ENCODE peak calls at places on chromosome 1, in seven cellular contexts. R, I, P, E, Q, C and U are unnamed samples.

GRCh38 chr1:8197493-8198282 is 120.2 kb upstream of the SLC45A1 start:
- DNase-seq in R (no peak), I (peak), P (no peak), E (peak), Q (peak), C (no peak), U (no peak)

GRCh38 chr1:157073944-157074685 is 25.5 kb downstream of the ETV3L start:
- DNase-seq in R (no peak), I (peak), P (no peak), E (peak), Q (peak), C (peak), U (no peak)

GRCh38 chr1:150922519-150922975 is 3.6 kb upstream of the SETDB1 start:
- DNase-seq in R (peak), I (peak), P (peak), E (peak), Q (peak), C (peak), U (peak)

GRCh38 chr1:115134850-115135484 is 45.7 kb upstream of the TSPAN2 start:
- DNase-seq in R (no peak), I (peak), P (no peak), E (no peak), Q (no peak), C (no peak), U (no peak)

GRCh38 chr1:1755426-1755825 is 22.8 kb downstream of the NADK start:
- DNase-seq in R (no peak), I (no peak), P (no peak), E (no peak), Q (no peak), C (no peak), U (no peak)

GRCh38 chr1:87147851-87148250 is 180.8 kb upstream of the LMO4 start:
- DNase-seq in R (no peak), I (no peak), P (no peak), E (no peak), Q (no peak), C (no peak), U (no peak)

GRCh38 chr1:94725566-94725965 is 94.6 kb upstream of the SLC44A3 start:
- DNase-seq in R (no peak), I (no peak), P (no peak), E (no peak), Q (no peak), C (no peak), U (no peak)

GRCh38 chr1:185375583-185375982 is 58.5 kb upstream of the IVNS1ABP start:
- DNase-seq in R (no peak), I (peak), P (no peak), E (peak), Q (no peak), C (no peak), U (no peak)

GRCh38 chr1:204124639-204125038 is 27.2 kb downstream of the ETNK2 start:
- DNase-seq in R (no peak), I (no peak), P (no peak), E (no peak), Q (no peak), C (no peak), U (no peak)

GRCh38 chr1:23736437-23737134 is 6.7 kb upstream of the ELOA start:
- DNase-seq in R (no peak), I (no peak), P (no peak), E (no peak), Q (peak), C (no peak), U (no peak)

GRCh38 chr1:17419626-17420328 is 19.7 kb downstream of the RCC2 start:
- DNase-seq in R (peak), I (peak), P (peak), E (peak), Q (peak), C (no peak), U (peak)

GRCh38 chr1:118339431-118340146 is 154.6 kb upstream of the SPAG17 start:
- DNase-seq in R (no peak), I (no peak), P (no peak), E (no peak), Q (no peak), C (no peak), U (no peak)

GRCh38 chr1:114080511-114081144 is 73.0 kb downstream of the SYT6 start:
- DNase-seq in R (no peak), I (no peak), P (no peak), E (no peak), Q (no peak), C (no peak), U (no peak)

GRCh38 chr1:181033799-181034391 is at the start of gene MR1:
- DNase-seq in R (no peak), I (no peak), P (peak), E (peak), Q (peak), C (peak), U (no peak)

GRCh38 chr1:41241748-41242644 is at the start of gene SCMH1:
- DNase-seq in R (peak), I (no peak), P (peak), E (peak), Q (peak), C (no peak), U (no peak)

GRCh38 chr1:16447641-16448040 is 7.1 kb downstream of the NECAP2 start:
- DNase-seq in R (no peak), I (no peak), P (no peak), E (no peak), Q (no peak), C (no peak), U (no peak)

GRCh38 chr1:121445677-121446076 is 260.9 kb downstream of the SRGAP2C start:
- DNase-seq in R (no peak), I (no peak), P (no peak), E (no peak), Q (no peak), C (no peak), U (no peak)

GRCh38 chr1:13642306-13643004 is 57.5 kb upstream of the PRDM2 start:
- DNase-seq in R (no peak), I (no peak), P (no peak), E (no peak), Q (no peak), C (no peak), U (no peak)

GRCh38 chr1:58451560-58452211 is 94.8 kb downstream of the OMA1 start:
- DNase-seq in R (no peak), I (no peak), P (no peak), E (no peak), Q (no peak), C (no peak), U (no peak)

GRCh38 chr1:106360252-106360651 is 696.2 kb upstream of the PRMT6 start:
- DNase-seq in R (no peak), I (no peak), P (no peak), E (no peak), Q (no peak), C (no peak), U (no peak)

GRCh38 chr1:15220825-15221431 is 26.1 kb upstream of the FHAD1 start:
- DNase-seq in R (no peak), I (no peak), P (no peak), E (no peak), Q (no peak), C (no peak), U (no peak)

GRCh38 chr1:230366504-230366915 is 59.6 kb downstream of the PGBD5 start:
- DNase-seq in R (no peak), I (no peak), P (no peak), E (no peak), Q (no peak), C (no peak), U (peak)

GRCh38 chr1:230362949-230363348 is 63.2 kb downstream of the PGBD5 start:
- DNase-seq in R (no peak), I (no peak), P (no peak), E (no peak), Q (no peak), C (no peak), U (no peak)

GRCh38 chr1:230368363-230368762 is 57.8 kb downstream of the PGBD5 start:
- DNase-seq in R (no peak), I (no peak), P (no peak), E (no peak), Q (no peak), C (no peak), U (no peak)

GRCh38 chr1:230368871-230369270 is 57.3 kb downstream of the PGBD5 start:
- DNase-seq in R (no peak), I (no peak), P (no peak), E (no peak), Q (no peak), C (no peak), U (no peak)

GRCh38 chr1:230365723-230366307 is 60.3 kb downstream of the PGBD5 start:
- DNase-seq in R (no peak), I (no peak), P (no peak), E (no peak), Q (no peak), C (no peak), U (no peak)
- TF ChIP-seq CTCF in R (no peak), I (peak), P (no peak), E (no peak), Q (no peak), C (peak), U (no peak)

GRCh38 chr1:21961799-21962198 is 15.0 kb upstream of the CELA3B start:
- DNase-seq in R (no peak), I (no peak), P (no peak), E (no peak), Q (no peak), C (no peak), U (no peak)

GRCh38 chr1:21963477-21964217 is 13.2 kb upstream of the CELA3B start:
- DNase-seq in R (peak), I (peak), P (peak), E (peak), Q (peak), C (no peak), U (peak)

GRCh38 chr1:21966247-21967000 is 10.4 kb upstream of the CELA3B start:
- DNase-seq in R (no peak), I (no peak), P (no peak), E (no peak), Q (no peak), C (no peak), U (no peak)

GRCh38 chr1:21956720-21957552 is 19.8 kb upstream of the HSPG2 start:
- DNase-seq in R (no peak), I (peak), P (peak), E (peak), Q (peak), C (peak), U (no peak)

GRCh38 chr1:21961337-21961736 is 15.5 kb upstream of the CELA3B start:
- DNase-seq in R (no peak), I (no peak), P (no peak), E (no peak), Q (no peak), C (no peak), U (no peak)
- TF ChIP-seq CTCF in R (no peak), I (no peak), P (no peak), E (no peak), Q (no peak), C (no peak), U (no peak)

DNA sequence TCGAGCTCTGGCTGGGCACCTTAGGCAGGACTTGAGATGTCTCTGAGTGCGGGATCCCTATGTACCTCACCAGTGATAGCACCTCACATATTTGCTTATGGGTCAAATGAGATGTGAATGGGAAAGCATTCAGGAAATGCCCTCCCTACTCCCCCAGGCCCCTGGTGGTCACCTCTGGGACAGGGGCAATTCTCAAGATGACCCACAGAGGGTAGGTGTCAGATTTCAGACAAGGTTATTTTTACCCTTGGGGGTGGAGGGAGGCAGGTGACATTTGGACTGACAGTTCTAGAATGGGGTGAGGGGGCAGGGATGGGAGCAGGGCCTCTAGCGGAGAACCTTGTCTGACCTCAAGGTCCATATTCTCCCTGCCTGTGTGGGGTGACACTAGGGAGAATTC is 27.1 kb downstream of the ACOT11 start:
- DNase-seq in R (no peak), I (no peak), P (no peak), E (no peak), Q (no peak), C (no peak), U (no peak)
- TF ChIP-seq CTCF in R (no peak), I (peak), P (no peak), E (no peak), Q (no peak), C (no peak), U (no peak)

GRCh38 chr1:60695633-60696032 is 386.7 kb upstream of the NFIA start:
- DNase-seq in R (no peak), I (no peak), P (no peak), E (no peak), Q (no peak), C (no peak), U (no peak)

GRCh38 chr1:60697204-60697994 is 385.0 kb upstream of the NFIA start:
- DNase-seq in R (no peak), I (no peak), P (no peak), E (peak), Q (no peak), C (peak), U (no peak)

GRCh38 chr1:60699304-60699703 is 383.1 kb upstream of the NFIA start:
- DNase-seq in R (no peak), I (no peak), P (no peak), E (no peak), Q (no peak), C (no peak), U (no peak)

GRCh38 chr1:60694980-60695379 is 387.4 kb upstream of the NFIA start:
- DNase-seq in R (no peak), I (no peak), P (no peak), E (no peak), Q (no peak), C (no peak), U (no peak)

DNA sequence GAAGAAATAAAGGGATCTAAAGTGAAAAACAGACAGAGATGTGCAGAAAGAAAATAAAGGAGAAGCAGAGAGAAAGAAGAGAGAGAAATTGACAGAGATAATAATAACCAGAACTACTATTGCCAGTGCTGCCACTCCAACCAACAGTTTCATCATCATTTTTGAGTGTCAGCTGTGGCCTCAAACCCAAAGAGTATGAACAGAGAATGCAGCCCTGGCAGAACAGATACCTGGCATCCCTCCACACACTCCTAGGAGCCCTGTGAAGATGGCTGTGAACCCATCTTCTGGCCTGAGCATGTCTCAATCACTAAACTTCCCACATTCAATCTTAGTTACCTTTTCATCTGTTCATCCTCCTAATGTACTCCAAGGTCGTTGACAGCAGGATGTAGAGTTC is 385.8 kb upstream of the NFIA start:
- DNase-seq in R (no peak), I (no peak), P (no peak), E (no peak), Q (no peak), C (no peak), U (no peak)
- TF ChIP-seq CTCF in R (no peak), I (no peak), P (no peak), E (no peak), Q (no peak), C (no peak), U (no peak)